ENCODE peak calls at places on chromosomes 3 and 15, in four cellular contexts. R is CD4-positive, alpha-beta T cell; A is H9; M is dorsolateral prefrontal cortex. Q is an unnamed sample.

GRCh38 chr15:85306946-85307686 is 73.3 kb upstream of the AKAP13 start:
- DNase-seq in M (no peak), A (no peak), R (no peak), Q (no peak)

GRCh38 chr3:51682079-51682478 is 11.0 kb downstream of the TEX264 start:
- DNase-seq in M (peak), A (peak), R (peak), Q (no peak)

GRCh38 chr3:58521002-58521670 is 15.9 kb downstream of the ACOX2 start:
- DNase-seq in R (no peak), A (no peak), M (no peak), Q (no peak)

GRCh38 chr3:164208846-164209245 is 869.5 kb downstream of the SI start:
- DNase-seq in A (no peak), R (no peak), M (no peak), Q (no peak)

GRCh38 chr15:67753901-67754300 is 71.4 kb upstream of the SKOR1 start:
- DNase-seq in M (no peak), R (no peak), A (no peak), Q (no peak)

GRCh38 chr15:94174399-94174802 is 57.0 kb upstream of the MCTP2 start:
- DNase-seq in A (no peak), M (no peak), R (no peak), Q (no peak)

GRCh38 chr15:101327147-101327740 is 32.2 kb upstream of the SNRPA1 start:
- DNase-seq in A (no peak), M (no peak), R (no peak), Q (no peak)

GRCh38 chr3:183487046-183487445 is 58.6 kb upstream of the MCF2L2 start:
- DNase-seq in M (no peak), A (peak), R (no peak), Q (no peak)

GRCh38 chr3:57228734-57229505 is 1.4 kb downstream of the APPL1 start:
- DNase-seq in M (no peak), R (no peak), A (no peak), Q (no peak)

GRCh38 chr15:84929795-84930371 is 45.4 kb downstream of the SLC28A1 start:
- DNase-seq in A (no peak), R (no peak), M (no peak), Q (no peak)

GRCh38 chr15:73681856-73682596 is 2.2 kb upstream of the CD276 start:
- DNase-seq in A (no peak), M (no peak), R (no peak), Q (no peak)

GRCh38 chr3:38742551-38742950 is 73.5 kb downstream of the SCN10A start:
- DNase-seq in M (no peak), R (no peak), A (no peak), Q (no peak)

GRCh38 chr3:25009665-25010064 is 418.4 kb upstream of the RARB start:
- DNase-seq in R (no peak), M (no peak), A (no peak), Q (no peak)

GRCh38 chr3:126485956-126486884 is 10.5 kb upstream of the ZXDC start:
- DNase-seq in A (no peak), R (no peak), M (peak), Q (peak)

GRCh38 chr3:111723293-111723963 is 128.3 kb upstream of the ZBED2 start:
- DNase-seq in M (no peak), A (no peak), R (no peak), Q (no peak)

GRCh38 chr15:69820819-69821218 is 276.9 kb downstream of the TLE3 start:
- DNase-seq in R (no peak), M (no peak), A (peak), Q (no peak)

GRCh38 chr15:92633418-92633817 is 22.2 kb downstream of the FAM174B start:
- DNase-seq in R (no peak), M (no peak), A (peak), Q (no peak)

GRCh38 chr3:183984749-183985729 is 32.6 kb downstream of the ABCC5 start:
- DNase-seq in R (no peak), M (no peak), A (peak), Q (no peak)

GRCh38 chr3:46092704-46093085 is 65.4 kb upstream of the XCR1 start:
- DNase-seq in R (no peak), A (no peak), M (no peak), Q (no peak)
- TF ChIP-seq CTCF in R (no peak), A (no peak), M (no peak), Q (no peak)

GRCh38 chr15:42734076-42734672 is 2.8 kb downstream of the CDAN1 start:
- DNase-seq in A (no peak), R (no peak), M (no peak), Q (no peak)
- TF ChIP-seq CTCF in A (no peak), R (no peak), M (no peak), Q (no peak)

GRCh38 chr3:133840767-133841166 is 35.2 kb downstream of the SRPRB start:
- DNase-seq in R (no peak), M (no peak), A (no peak), Q (no peak)
- TF ChIP-seq CTCF in R (no peak), M (no peak), A (no peak), Q (no peak)

DNA sequence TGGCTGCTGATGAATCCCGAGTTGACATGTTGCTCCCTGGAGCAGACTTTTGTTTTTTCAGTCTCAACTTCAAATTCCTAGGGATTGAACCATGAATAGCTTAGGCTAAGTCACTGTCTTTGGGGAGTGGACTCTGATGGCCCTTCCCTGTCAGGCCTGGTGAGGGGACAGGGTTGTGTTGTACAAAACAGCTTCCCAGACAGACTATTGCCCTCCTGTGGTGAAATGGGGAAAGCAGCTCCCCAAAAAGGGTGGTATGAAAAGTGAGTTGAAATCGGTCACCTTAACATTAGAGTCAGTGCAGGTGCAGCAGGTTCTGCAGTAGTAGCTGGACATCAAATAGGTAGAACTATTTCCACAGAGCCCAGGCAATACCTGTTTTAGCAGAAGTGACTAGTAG is 775.6 kb downstream of the ROBO2 start:
- DNase-seq in R (no peak), A (peak), M (no peak), Q (no peak)
- TF ChIP-seq CTCF in R (no peak), A (peak), M (no peak), Q (no peak)

DNA sequence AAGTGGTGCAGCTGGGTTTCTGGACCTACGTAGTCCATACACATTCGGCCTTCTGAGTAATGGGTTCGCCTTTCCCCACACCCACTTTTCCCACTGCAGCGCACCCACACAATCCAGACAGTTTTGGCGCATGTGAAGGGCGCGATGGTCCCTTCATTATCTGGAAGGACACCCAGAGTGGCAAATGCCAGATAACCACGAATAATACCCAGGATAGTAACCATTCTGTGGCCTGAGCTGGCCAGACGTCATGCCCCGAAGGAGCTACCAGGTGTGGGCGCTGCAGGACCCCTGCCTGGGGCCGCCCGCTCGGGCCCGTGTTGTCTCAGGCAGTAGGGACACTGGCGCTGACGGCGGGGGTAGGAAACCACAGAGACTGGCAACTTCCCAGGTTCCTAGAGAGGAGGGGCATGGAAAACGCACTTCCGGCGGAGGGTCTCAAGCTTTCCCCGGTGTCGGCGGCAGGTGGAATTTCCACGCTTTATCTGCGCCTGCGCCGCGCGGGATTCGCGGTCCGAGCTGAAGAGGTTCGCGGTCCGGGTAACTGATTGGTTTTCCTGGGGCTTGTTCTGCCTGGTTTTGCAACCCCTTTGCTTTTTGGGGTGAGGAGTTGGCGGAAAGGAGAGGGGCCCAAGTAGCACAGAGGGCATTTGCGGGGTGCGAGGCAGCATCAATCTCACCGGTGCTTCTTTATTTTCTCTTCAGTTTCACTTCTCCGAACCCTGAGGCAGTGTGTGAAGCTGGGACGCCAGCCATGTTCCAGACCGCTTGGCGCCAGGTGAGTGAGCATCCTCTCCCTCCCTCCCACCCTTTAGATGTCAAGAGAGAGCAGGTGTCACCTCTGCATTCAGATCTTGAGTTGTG is at the start of gene ZNF620:
- DNase-seq in R (peak), A (peak), M (peak), Q (peak)
- TF ChIP-seq CTCF in R (peak), A (peak), M (peak), Q (peak)

GRCh38 chr15:90184786-90185704 is 16.1 kb upstream of the SEMA4B start:
- DNase-seq in R (peak), M (peak), A (peak), Q (peak)
- TF ChIP-seq CTCF in R (no peak), M (no peak), A (no peak), Q (no peak)

GRCh38 chr3:95711789-95712188 is 1102.6 kb upstream of the EPHA6 start:
- DNase-seq in A (no peak), R (no peak), M (no peak), Q (no peak)
- TF ChIP-seq CTCF in A (no peak), R (no peak), M (no peak), Q (no peak)

DNA sequence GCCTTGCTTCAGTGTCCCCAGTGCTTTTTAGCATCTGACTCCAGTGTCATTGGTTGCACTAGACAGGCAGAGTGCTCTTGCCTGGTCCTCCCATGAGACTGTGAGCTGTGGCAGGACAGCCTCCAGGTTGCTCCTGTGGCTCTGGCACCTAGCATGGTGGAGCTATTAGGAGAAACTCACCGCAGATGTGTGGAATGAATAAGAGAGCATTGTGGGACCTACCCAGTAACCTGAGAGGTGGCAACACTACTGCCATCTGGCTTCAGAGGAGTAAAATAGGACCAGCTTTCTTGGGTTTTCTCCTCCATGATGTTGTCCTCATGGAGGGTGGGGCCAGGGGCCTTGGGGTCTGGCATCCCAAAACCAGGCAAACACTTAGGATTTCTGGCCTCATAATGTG is 183.6 kb downstream of the EPHB1 start:
- DNase-seq in M (no peak), A (no peak), R (no peak), Q (no peak)
- TF ChIP-seq CTCF in M (no peak), A (peak), R (no peak), Q (no peak)

GRCh38 chr3:140499114-140499757 is 178.6 kb upstream of the TRIM42 start:
- DNase-seq in M (no peak), R (no peak), A (no peak), Q (no peak)
- TF ChIP-seq CTCF in M (peak), R (no peak), A (peak), Q (no peak)